ENCODE peak calls at places on chromosomes 2 and 18, in nine cellular contexts. F is GM10248; I is NCI-H1105; G is GM20000; V is stimulated activated CD4-positive, alpha-beta T cell treated with anti-CD3 and anti-CD28 coated beads, TNF-alpha, amount 100 ng/mL, for 4 hours; W is T-helper 2 cell; U is HFFc6; K is BJ; H is colonic mucosa. N is an unnamed sample.

GRCh38 chr2:47344890-47345583 is 57.9 kb upstream of the MSH2 start:
- DNase-seq in W (no peak), V (no peak), H (peak), G (no peak), U (peak), K (peak), I (peak), F (no peak), N (no peak)

GRCh38 chr2:181231151-181231550 is 226.0 kb upstream of the ITGA4 start:
- DNase-seq in K (no peak), W (no peak), I (no peak), V (no peak), F (no peak), G (no peak), H (no peak), U (no peak), N (no peak)

GRCh38 chr2:220533485-220533884 is 906.1 kb downstream of the SLC4A3 start:
- DNase-seq in K (no peak), U (peak), W (peak), I (no peak), V (no peak), H (no peak), G (peak), F (no peak), N (no peak)

GRCh38 chr2:241802806-241803318 is 6.1 kb upstream of the NEU4 start:
- DNase-seq in F (no peak), K (no peak), U (no peak), V (no peak), I (no peak), H (peak), G (peak), W (no peak), N (no peak)

GRCh38 chr2:221571108-221571390 is 1.1 kb downstream of the EPHA4 start:
- DNase-seq in W (peak), I (no peak), K (no peak), H (peak), V (peak), U (no peak), G (no peak), F (no peak), N (no peak)

GRCh38 chr18:75089748-75090327 is 119.1 kb downstream of the PTGR3 start:
- DNase-seq in F (no peak), G (no peak), V (no peak), H (no peak), K (no peak), W (no peak), I (no peak), U (no peak), N (no peak)

GRCh38 chr2:125259441-125259840 is 1234.4 kb downstream of the CNTNAP5 start:
- DNase-seq in K (no peak), W (no peak), V (no peak), F (peak), G (peak), U (no peak), H (no peak), I (no peak), N (no peak)

GRCh38 chr2:230706966-230707365 is 5.7 kb upstream of the CAB39 start:
- DNase-seq in W (no peak), U (no peak), G (no peak), F (no peak), V (no peak), I (no peak), H (no peak), K (no peak), N (no peak)

GRCh38 chr18:67710639-67711038 is 194.1 kb upstream of the DSEL start:
- DNase-seq in U (no peak), F (no peak), H (no peak), K (no peak), W (no peak), G (no peak), I (no peak), V (no peak), N (no peak)

GRCh38 chr2:24721470-24721869 is 71.7 kb downstream of the PTRHD1 start:
- DNase-seq in F (no peak), H (peak), W (no peak), K (peak), I (peak), G (peak), V (no peak), U (peak), N (peak)

GRCh38 chr18:50709215-50709614 is 110.6 kb downstream of the MRO start:
- DNase-seq in U (no peak), H (no peak), F (no peak), I (no peak), G (no peak), V (no peak), K (no peak), W (no peak), N (no peak)

GRCh38 chr2:227106845-227107759 is 56.9 kb downstream of the COL4A4 start:
- DNase-seq in U (peak), K (peak), H (peak), F (peak), I (peak), W (peak), G (peak), V (no peak), N (peak)

GRCh38 chr2:39871291-39871761 is 92.3 kb upstream of the THUMPD2 start:
- DNase-seq in H (no peak), I (no peak), G (no peak), V (no peak), K (peak), F (no peak), U (peak), W (no peak), N (peak)

GRCh38 chr2:135985826-135986393 is 484 bp upstream of the DARS1 start:
- DNase-seq in F (peak), I (no peak), U (no peak), G (peak), K (no peak), W (peak), H (no peak), V (peak), N (no peak)

GRCh38 chr2:160075171-160075570 is 12.8 kb upstream of the PLA2R1 start:
- DNase-seq in U (peak), V (no peak), H (peak), W (no peak), I (no peak), F (no peak), K (peak), G (no peak), N (peak)

GRCh38 chr2:106580241-106580640 is 93.1 kb downstream of the CD8B2 start:
- DNase-seq in K (no peak), I (no peak), W (no peak), U (no peak), G (no peak), V (no peak), H (no peak), F (no peak), N (no peak)

GRCh38 chr2:102070058-102070642 is 72.4 kb upstream of the IL1R1 start:
- DNase-seq in F (no peak), G (no peak), I (no peak), K (no peak), V (no peak), U (peak), H (peak), W (no peak), N (no peak)

GRCh38 chr2:105795575-105795934 is 50.8 kb downstream of the NCK2 start:
- DNase-seq in U (no peak), K (no peak), F (no peak), V (no peak), H (no peak), W (peak), G (no peak), I (no peak), N (no peak)

GRCh38 chr2:161199885-161200284 is 39.7 kb downstream of the TANK start:
- DNase-seq in H (no peak), F (peak), K (no peak), G (peak), V (no peak), I (no peak), W (peak), U (no peak), N (no peak)

GRCh38 chr2:45649457-45649854 is 2.0 kb upstream of the PRKCE start:
- DNase-seq in K (no peak), H (no peak), F (no peak), I (no peak), G (peak), V (no peak), W (no peak), U (no peak), N (no peak)

GRCh38 chr2:95022309-95023221 is 2.9 kb upstream of the MAL start:
- DNase-seq in W (peak), G (peak), H (peak), I (peak), U (peak), K (no peak), F (peak), V (peak), N (no peak)

GRCh38 chr2:238320648-238321281 is 447 bp downstream of the TRAF3IP1 start:
- DNase-seq in H (no peak), K (no peak), I (no peak), V (no peak), U (no peak), W (no peak), G (peak), F (peak), N (no peak)

GRCh38 chr2:150327546-150328495 is 159.6 kb downstream of the RND3 start:
- DNase-seq in G (no peak), U (no peak), W (no peak), F (no peak), K (no peak), H (no peak), V (no peak), I (no peak), N (no peak)

GRCh38 chr2:172734711-172735645 is 667 bp upstream of the RAPGEF4 start:
- DNase-seq in I (no peak), V (no peak), K (no peak), W (no peak), H (no peak), U (no peak), G (peak), F (no peak), N (no peak)

GRCh38 chr2:237412646-237413292 is 1.2 kb downstream of the COL6A3 start:
- DNase-seq in U (no peak), G (no peak), K (no peak), I (no peak), H (no peak), V (no peak), W (no peak), F (no peak), N (no peak)

GRCh38 chr2:69164379-69164778 is 151.4 kb downstream of the ANTXR1 start:
- DNase-seq in I (no peak), V (no peak), H (no peak), U (peak), W (no peak), G (no peak), F (no peak), K (no peak), N (peak)

GRCh38 chr18:77093584-77093983 is 39.0 kb downstream of the MBP start:
- DNase-seq in I (no peak), F (no peak), K (no peak), V (no peak), H (no peak), G (no peak), W (no peak), U (no peak), N (no peak)

GRCh38 chr2:212359425-212360067 is 179.1 kb downstream of the ERBB4 start:
- DNase-seq in U (no peak), V (no peak), F (no peak), K (no peak), G (no peak), H (no peak), I (no peak), W (no peak), N (no peak)

GRCh38 chr2:104582471-104582870 is 271.4 kb upstream of the POU3F3 start:
- DNase-seq in U (no peak), K (no peak), H (no peak), W (no peak), G (no peak), F (no peak), V (no peak), I (no peak), N (no peak)

GRCh38 chr2:235739704-235740415 is 246.0 kb downstream of the AGAP1 start:
- DNase-seq in F (no peak), K (no peak), I (no peak), H (no peak), V (no peak), U (no peak), W (no peak), G (no peak), N (no peak)

GRCh38 chr18:37574113-37574512 is 8.5 kb upstream of the CELF4 start:
- DNase-seq in K (no peak), V (no peak), I (no peak), G (no peak), H (no peak), F (no peak), U (no peak), W (no peak), N (no peak)

GRCh38 chr18:489244-490023 is 11.1 kb downstream of the COLEC12 start:
- DNase-seq in I (no peak), W (no peak), H (no peak), G (no peak), U (peak), K (peak), V (no peak), F (no peak), N (no peak)

GRCh38 chr2:85255456-85255812 is 72.4 kb downstream of the TGOLN2 start:
- DNase-seq in F (no peak), U (no peak), H (no peak), W (no peak), V (no peak), I (no peak), K (no peak), G (no peak), N (no peak)

GRCh38 chr18:55097406-55098170 is 138.3 kb upstream of the CCDC68 start:
- DNase-seq in U (peak), I (peak), V (no peak), K (no peak), F (no peak), H (no peak), W (no peak), G (no peak), N (peak)

GRCh38 chr2:71631411-71631931 is 178.1 kb downstream of the DYSF start:
- DNase-seq in U (peak), K (peak), H (no peak), G (no peak), W (no peak), F (no peak), V (no peak), I (no peak), N (peak)

GRCh38 chr2:48131503-48132293 is 225.4 kb upstream of the FBXO11 start:
- DNase-seq in W (no peak), V (no peak), I (no peak), U (peak), K (peak), G (no peak), F (no peak), H (no peak), N (no peak)

GRCh38 chr2:96788393-96789244 is 27.4 kb upstream of the CNNM3 start:
- DNase-seq in K (no peak), V (no peak), G (no peak), U (no peak), H (peak), I (no peak), F (no peak), W (no peak), N (no peak)

GRCh38 chr18:28736223-28736622 is 559.3 kb upstream of the CDH2 start:
- DNase-seq in G (no peak), F (no peak), W (no peak), H (no peak), U (no peak), I (no peak), K (no peak), V (no peak), N (no peak)

GRCh38 chr2:182593394-182593707 is 122.7 kb upstream of the DNAJC10 start:
- DNase-seq in H (no peak), U (peak), W (no peak), K (peak), V (no peak), I (no peak), G (no peak), F (no peak), N (peak)

N was measured in GM04503.